ENCODE peak calls at places on chromosomes 16 and 17, in seven cellular contexts. E is MM.1S, F is H9, Y is Panc1, V is lower lobe of right lung, X is uterus, Z is A673. A is an unnamed sample.

GRCh38 chr16:24917236-24917635 is 71.5 kb downstream of the SLC5A11 start:
- DNase-seq in F (no peak), Z (no peak), V (no peak), X (no peak), Y (no peak), E (no peak), A (no peak)

GRCh38 chr17:14468858-14469257 is 168.0 kb downstream of the HS3ST3B1 start:
- DNase-seq in E (no peak), X (no peak), Z (no peak), F (no peak), Y (no peak), V (no peak), A (no peak)

GRCh38 chr17:42878123-42878880 is 22.3 kb upstream of the G6PC1 start:
- DNase-seq in Y (no peak), V (no peak), Z (no peak), X (no peak), E (peak), F (peak), A (no peak)

GRCh38 chr16:57798267-57798810 is 4.0 kb downstream of the KIFC3 start:
- DNase-seq in V (peak), F (no peak), X (no peak), Z (peak), Y (no peak), E (no peak), A (no peak)

GRCh38 chr16:73711441-73712080 is 585.1 kb upstream of the PSMD7 start:
- DNase-seq in F (peak), Y (no peak), V (no peak), X (no peak), E (no peak), Z (no peak), A (no peak)

GRCh38 chr16:82033683-82034300 is 1.3 kb upstream of the HSD17B2 start:
- DNase-seq in Z (no peak), E (no peak), V (no peak), F (no peak), X (no peak), Y (no peak), A (no peak)

GRCh38 chr16:46911038-46911437 is 26.9 kb downstream of the GPT2 start:
- DNase-seq in Y (no peak), F (no peak), V (no peak), E (no peak), X (no peak), Z (no peak), A (peak)

GRCh38 chr16:56995136-56995805 is 5.9 kb downstream of the NLRC5 start:
- DNase-seq in Z (no peak), X (peak), Y (no peak), F (no peak), V (no peak), E (no peak), A (no peak)

GRCh38 chr16:50731989-50732589 is 9.8 kb upstream of the CYLD start:
- DNase-seq in F (no peak), Y (no peak), Z (no peak), V (no peak), E (no peak), X (no peak), A (no peak)

GRCh38 chr16:64910351-64910750 is 211.5 kb downstream of the CDH11 start:
- DNase-seq in F (peak), X (peak), V (no peak), Y (no peak), E (no peak), Z (peak), A (no peak)

GRCh38 chr17:77645441-77646430 is 312.8 kb upstream of the TNRC6C start:
- DNase-seq in E (no peak), Y (no peak), X (no peak), F (peak), Z (no peak), V (no peak), A (no peak)

GRCh38 chr17:17075037-17075755 is 32.9 kb downstream of the MPRIP start:
- DNase-seq in F (no peak), V (peak), Y (no peak), X (peak), Z (no peak), E (no peak), A (no peak)

GRCh38 chr17:17107891-17108680 is 65.8 kb downstream of the MPRIP start:
- DNase-seq in Y (no peak), F (no peak), V (no peak), E (no peak), X (no peak), Z (no peak), A (no peak)

GRCh38 chr17:80465316-80465974 is 11.0 kb downstream of the NPTX1 start:
- DNase-seq in F (no peak), X (no peak), E (no peak), V (no peak), Y (no peak), Z (no peak), A (no peak)

GRCh38 chr17:40953876-40954275 is 12.9 kb downstream of the KRT39 start:
- DNase-seq in Z (no peak), F (no peak), Y (no peak), V (no peak), E (no peak), X (no peak), A (no peak)

GRCh38 chr17:73559532-73559931 is 84.7 kb downstream of the SDK2 start:
- DNase-seq in E (no peak), F (peak), Y (no peak), Z (no peak), X (no peak), V (no peak), A (no peak)

GRCh38 chr17:47649972-47650524 is 329 bp downstream of the KPNB1 start:
- DNase-seq in Y (no peak), E (peak), Z (no peak), V (no peak), X (no peak), F (no peak), A (peak)

GRCh38 chr16:88702364-88703210 is 3.6 kb downstream of the RNF166 start:
- DNase-seq in E (no peak), Z (no peak), X (no peak), Y (no peak), F (no peak), V (no peak), A (no peak)

GRCh38 chr17:63588797-63589196 is 11.9 kb upstream of the TACO1 start:
- DNase-seq in Y (no peak), V (no peak), X (no peak), F (no peak), E (no peak), Z (no peak), A (no peak)

GRCh38 chr16:85477801-85478363 is 135.2 kb upstream of the GSE1 start:
- DNase-seq in Z (no peak), Y (no peak), V (no peak), E (no peak), F (no peak), X (no peak), A (no peak)

GRCh38 chr17:18025596-18026407 is 13.2 kb downstream of the ATPAF2 start:
- DNase-seq in X (no peak), E (no peak), V (no peak), F (no peak), Y (no peak), Z (peak), A (peak)

GRCh38 chr17:41772218-41772585 is 14.3 kb downstream of the JUP start:
- DNase-seq in F (peak), Y (no peak), E (no peak), V (peak), X (no peak), Z (no peak), A (no peak)

GRCh38 chr17:28549274-28550132 is 2.9 kb downstream of the UNC119 start:
- DNase-seq in Z (no peak), Y (no peak), X (no peak), V (no peak), E (no peak), F (no peak), A (peak)

GRCh38 chr17:48593126-48593829 is at the start of gene HOXB5:
- DNase-seq in V (no peak), Z (no peak), X (no peak), Y (no peak), E (no peak), F (peak), A (peak)

GRCh38 chr17:68955181-68955841 is at the start of gene ABCA8:
- DNase-seq in Y (no peak), Z (peak), V (no peak), E (no peak), X (peak), F (no peak), A (no peak)

GRCh38 chr16:5030251-5030870 is 3.4 kb downstream of the NAGPA start:
- DNase-seq in Y (no peak), V (peak), Z (no peak), X (no peak), F (no peak), E (no peak), A (no peak)

GRCh38 chr16:1979271-1980025 is 1.8 kb downstream of the NOXO1 start:
- DNase-seq in F (peak), X (no peak), E (no peak), Y (no peak), Z (no peak), V (peak), A (no peak)

GRCh38 chr16:3829631-3830536 is 50.6 kb downstream of the CREBBP start:
- DNase-seq in Z (no peak), X (no peak), Y (no peak), E (no peak), F (no peak), V (no peak), A (no peak)

GRCh38 chr17:63579633-63580032 is 21.1 kb upstream of the TACO1 start:
- DNase-seq in Y (no peak), Z (no peak), V (no peak), X (no peak), F (peak), E (no peak), A (no peak)

GRCh38 chr16:3525951-3526350 is 25.1 kb downstream of the CLUAP1 start:
- DNase-seq in Z (no peak), X (no peak), F (no peak), Y (no peak), E (no peak), V (no peak), A (no peak)

GRCh38 chr17:72839086-72839728 is 253.3 kb downstream of the SLC39A11 start:
- DNase-seq in E (no peak), V (no peak), Y (no peak), X (no peak), F (no peak), Z (no peak), A (no peak)

GRCh38 chr17:79370594-79370993 is 240.3 kb downstream of the RBFOX3 start:
- DNase-seq in Z (no peak), E (no peak), X (no peak), F (no peak), V (no peak), Y (no peak), A (no peak)
- TF ChIP-seq CTCF in Z (no peak), E (no peak), X (no peak), F (no peak), V (no peak), Y (no peak), A (no peak)

DNA sequence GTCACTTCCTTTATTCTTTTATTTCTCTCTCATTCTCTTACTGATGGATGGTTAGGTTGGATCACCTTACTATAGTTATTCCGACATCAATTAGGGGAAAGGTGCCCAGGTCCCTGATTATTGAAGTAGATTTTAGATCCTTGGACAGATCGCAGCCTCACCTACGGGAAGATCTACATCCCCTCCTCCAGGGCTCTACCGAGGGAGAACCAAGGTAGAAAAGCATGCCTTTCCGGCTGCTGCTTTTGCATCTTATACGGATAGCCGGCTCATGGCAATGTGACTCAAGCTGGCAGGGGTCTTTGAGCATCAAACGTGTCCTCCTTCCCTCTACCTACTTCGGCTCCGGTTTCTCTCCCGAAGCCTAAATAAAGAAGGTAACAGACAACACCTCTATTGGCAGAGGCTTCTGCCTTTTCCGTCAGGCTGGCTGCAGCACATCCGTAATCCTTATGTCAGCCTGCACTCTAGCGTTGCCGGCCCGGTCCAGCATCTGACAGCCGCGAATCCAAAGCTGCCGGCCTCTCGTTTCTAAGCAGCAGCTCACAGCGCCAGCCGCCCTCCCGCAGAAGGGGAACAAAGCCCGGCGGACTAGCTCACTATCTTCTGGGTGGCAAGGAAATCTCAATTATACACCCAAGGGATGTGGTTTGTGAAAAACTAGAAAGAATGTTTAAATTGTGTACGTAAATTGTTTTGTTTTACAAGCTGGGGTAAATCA is 46.9 kb downstream of the IRX6 start:
- DNase-seq in Y (no peak), V (peak), F (peak), Z (peak), E (peak), X (peak), A (peak)
- TF ChIP-seq CTCF in Y (peak), V (peak), F (peak), Z (peak), E (peak), X (peak), A (peak)

DNA sequence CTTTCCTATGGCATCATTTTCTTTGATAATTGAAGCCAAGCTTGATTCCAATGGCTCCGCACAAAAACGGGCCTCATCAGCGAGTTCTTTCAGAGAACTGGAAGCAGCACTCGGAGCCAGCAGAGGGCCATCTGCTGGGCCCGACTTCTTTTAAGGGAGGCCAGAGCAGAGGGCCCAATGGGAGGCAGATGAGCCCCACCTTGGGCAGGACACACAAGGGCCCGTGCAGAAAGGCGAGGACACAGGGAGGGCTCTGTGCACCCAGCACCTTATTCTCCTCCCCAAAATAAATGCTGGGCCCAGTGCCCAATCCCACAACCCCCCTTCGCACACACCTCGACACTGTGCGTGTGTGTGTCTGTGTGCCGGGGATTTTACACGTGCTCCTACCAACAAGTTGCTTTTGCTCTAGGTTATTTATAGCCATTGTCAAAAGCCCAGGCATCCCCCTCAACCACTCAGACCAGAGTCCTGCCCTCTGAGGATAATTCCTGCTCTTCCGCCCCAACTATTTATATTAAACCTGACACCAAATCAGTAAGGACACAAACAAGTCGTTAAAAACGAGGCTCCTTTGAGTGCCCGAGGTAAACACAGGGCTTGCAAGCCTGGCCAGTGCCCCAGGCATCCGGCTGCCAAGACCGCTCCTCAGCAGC is 6.8 kb downstream of the AXIN2 start:
- DNase-seq in V (no peak), E (no peak), Y (no peak), X (peak), Z (no peak), F (no peak), A (no peak)
- TF ChIP-seq CTCF in V (peak), E (no peak), Y (no peak), X (no peak), Z (no peak), F (peak), A (no peak)

DNA sequence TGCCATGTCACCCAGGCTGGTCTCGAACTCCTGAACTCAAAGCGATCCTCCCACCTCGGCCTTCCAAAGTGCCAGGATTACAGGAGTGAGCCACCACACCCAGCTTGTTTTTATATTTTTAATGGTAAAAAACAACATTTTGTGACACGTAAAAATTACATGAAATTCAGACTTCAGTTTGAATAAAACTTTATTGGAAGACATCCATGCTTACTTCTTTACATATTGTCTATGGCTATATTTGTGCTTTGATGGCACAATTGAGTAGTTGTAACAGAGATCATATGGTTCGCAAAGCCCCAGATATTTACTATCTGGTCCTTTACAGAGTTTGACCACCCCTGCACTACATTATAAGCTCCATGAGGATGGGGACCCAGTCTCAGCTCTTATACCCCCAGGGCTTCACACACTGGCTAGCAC is 1.8 kb upstream of the FDXR start:
- DNase-seq in Z (no peak), X (no peak), Y (no peak), V (no peak), E (no peak), F (no peak), A (no peak)
- TF ChIP-seq CTCF in Z (no peak), X (no peak), Y (no peak), V (no peak), E (no peak), F (no peak), A (no peak)

DNA sequence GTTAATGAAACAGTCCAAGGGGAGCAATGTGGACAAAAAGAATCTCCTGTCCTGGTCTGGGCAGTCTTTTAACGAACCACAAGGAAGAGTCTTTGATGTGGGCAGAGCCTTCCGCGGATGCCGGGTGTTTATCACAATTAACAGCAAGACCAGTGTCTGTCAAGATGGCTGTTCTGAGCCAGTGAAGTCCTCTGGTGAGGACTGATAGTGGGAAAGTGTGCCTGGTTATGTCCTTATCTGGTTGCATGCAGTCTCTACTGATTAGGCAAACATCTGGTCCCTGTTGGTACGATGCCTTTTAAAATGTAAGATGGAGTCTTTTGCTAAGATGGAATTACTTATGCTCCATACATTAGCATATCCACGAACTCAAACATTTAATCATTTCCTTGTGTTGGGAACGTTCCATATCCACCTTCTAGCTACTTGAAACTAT is 88.5 kb downstream of the ZNF18 start:
- DNase-seq in V (no peak), E (no peak), X (no peak), Z (no peak), Y (no peak), F (no peak), A (no peak)
- TF ChIP-seq CTCF in V (no peak), E (no peak), X (no peak), Z (no peak), Y (no peak), F (no peak), A (no peak)

DNA sequence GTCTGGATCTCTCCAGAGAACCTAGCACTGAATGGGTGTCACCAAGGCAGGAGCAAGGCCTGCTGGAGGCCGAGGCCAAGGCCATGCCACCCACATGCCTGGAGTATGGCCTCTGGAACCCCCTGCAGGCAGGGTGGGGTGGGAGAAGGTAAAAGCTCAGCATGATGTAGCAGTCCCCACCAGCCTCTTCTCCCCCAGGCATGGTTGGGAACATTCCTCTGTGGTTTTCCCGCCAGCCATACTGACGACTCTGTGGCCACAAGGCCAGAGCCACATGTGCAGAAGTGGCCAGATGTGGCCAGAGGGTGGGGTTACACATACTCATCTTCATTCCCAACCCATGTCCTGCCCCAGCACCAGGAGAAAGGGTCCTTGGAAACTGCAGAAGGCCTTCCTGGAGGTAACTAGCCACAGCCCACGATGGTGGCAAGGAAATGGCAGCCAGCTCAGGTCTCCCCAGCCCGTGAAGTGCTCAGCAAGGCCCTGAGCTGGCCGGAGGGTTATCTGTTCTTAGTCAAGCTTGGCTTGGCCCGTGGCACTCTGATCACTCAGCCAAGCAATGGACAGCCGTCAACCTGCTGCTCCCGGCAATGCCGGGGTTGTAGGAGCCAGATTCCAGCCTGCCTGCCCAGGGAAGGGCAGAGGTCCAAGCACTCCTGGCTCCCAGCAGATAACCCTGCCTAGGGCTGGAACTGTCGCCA is 26.2 kb downstream of the HDAC5 start:
- DNase-seq in Z (no peak), Y (no peak), V (no peak), X (no peak), F (no peak), E (no peak), A (no peak)
- TF ChIP-seq CTCF in Z (no peak), Y (no peak), V (no peak), X (no peak), F (no peak), E (no peak), A (no peak)

A was measured in GM20000.